ENCODE peak calls at places on chromosomes 4 and X, in four cellular contexts. A, R, G and O are unnamed samples.

GRCh38 chr4:182478475-182478874 is 235.3 kb downstream of the TENM3 start:
- DNase-seq in A (peak), R (peak), G (peak), O (no peak)

GRCh38 chrX:112846787-112847186 is 6.2 kb upstream of the AMOT start:
- DNase-seq in A (no peak), R (no peak), G (no peak), O (no peak)

GRCh38 chr4:23058113-23058512 is 365.4 kb downstream of the GBA3 start:
- DNase-seq in A (no peak), R (no peak), G (no peak), O (no peak)

GRCh38 chrX:102841706-102842003 is 95.4 kb upstream of the RAB40AL start:
- DNase-seq in A (no peak), R (no peak), G (no peak), O (no peak)

GRCh38 chr4:25908491-25908901 is 5.5 kb upstream of the SMIM20 start:
- DNase-seq in A (peak), R (peak), G (no peak), O (peak)

GRCh38 chrX:70433848-70434351 is 10.7 kb upstream of the DLG3 start:
- DNase-seq in A (peak), R (peak), G (peak), O (peak)

GRCh38 chr4:168832746-168833575 is 177.1 kb downstream of the CBR4 start:
- DNase-seq in A (no peak), R (peak), G (peak), O (no peak)

GRCh38 chr4:47703964-47704363 is 133.9 kb downstream of the CORIN start:
- DNase-seq in A (no peak), R (no peak), G (no peak), O (no peak)

GRCh38 chr4:54992266-54992665 is 133.1 kb downstream of the KDR start:
- DNase-seq in A (no peak), R (peak), G (no peak), O (peak)

GRCh38 chrX:56284269-56284668 is 52.1 kb downstream of the KLF8 start:
- DNase-seq in A (no peak), R (no peak), G (no peak), O (no peak)

GRCh38 chrX:153400146-153401132 is 711 bp downstream of the PNMA6E start:
- DNase-seq in A (no peak), R (no peak), G (peak), O (no peak)

GRCh38 chr4:83599183-83599582 is 63.3 kb downstream of the GPAT3 start:
- DNase-seq in A (peak), R (peak), G (no peak), O (peak)

GRCh38 chrX:115642895-115643530 is 82.0 kb downstream of the PLS3 start:
- DNase-seq in A (peak), R (peak), G (peak), O (peak)

GRCh38 chr4:117085185-117085701 is at the start of gene TRAM1L1:
- DNase-seq in A (peak), R (peak), G (peak), O (peak)

GRCh38 chrX:10619311-10620015 is 922 bp downstream of the MID1 start:
- DNase-seq in A (no peak), R (peak), G (no peak), O (no peak)

GRCh38 chrX:129653985-129654651 is 638 bp downstream of the APLN start:
- DNase-seq in A (no peak), R (peak), G (no peak), O (no peak)

GRCh38 chr4:109313168-109314133 is 11.0 kb upstream of the COL25A1 start:
- DNase-seq in A (no peak), R (no peak), G (peak), O (no peak)

GRCh38 chr4:4406455-4407298 is 19.8 kb downstream of the NSG1 start:
- DNase-seq in A (no peak), R (no peak), G (no peak), O (no peak)

GRCh38 chrX:30786374-30786773 is 102.7 kb downstream of the TAB3 start:
- DNase-seq in A (no peak), R (no peak), G (no peak), O (no peak)

GRCh38 chrX:41559662-41560061 is 112.5 kb downstream of the NYX start:
- DNase-seq in A (peak), R (peak), G (no peak), O (peak)

GRCh38 chrX:120111611-120112010 is 4.1 kb downstream of the RHOXF1 start:
- DNase-seq in A (no peak), R (no peak), G (no peak), O (no peak)

GRCh38 chr4:7199771-7200441 is 7.6 kb downstream of the SORCS2 start:
- DNase-seq in A (no peak), R (no peak), G (no peak), O (no peak)

GRCh38 chr4:63218837-63219236 is 1190.4 kb downstream of the TECRL start:
- DNase-seq in A (no peak), R (no peak), G (peak), O (no peak)

GRCh38 chr4:87465739-87466366 is 43.5 kb downstream of the NUDT9 start:
- DNase-seq in A (peak), R (peak), G (peak), O (peak)

GRCh38 chr4:85127653-85128052 is 161.2 kb upstream of the WDFY3 start:
- DNase-seq in A (no peak), R (peak), G (peak), O (peak)

GRCh38 chrX:24651783-24652182 is 4.6 kb upstream of the PCYT1B start:
- DNase-seq in A (no peak), R (no peak), G (no peak), O (no peak)

GRCh38 chr4:8355864-8356565 is 84.5 kb downstream of the ACOX3 start:
- DNase-seq in A (peak), R (peak), G (no peak), O (peak)

GRCh38 chr4:61820136-61820535 is 620.0 kb downstream of the ADGRL3 start:
- DNase-seq in A (no peak), R (no peak), G (no peak), O (no peak)

GRCh38 chr4:16761031-16761430 is 137.4 kb downstream of the LDB2 start:
- DNase-seq in A (no peak), R (peak), G (no peak), O (no peak)

GRCh38 chrX:131588995-131589394 is 45.1 kb downstream of the OR13H1 start:
- DNase-seq in A (no peak), R (peak), G (no peak), O (peak)

GRCh38 chr4:175651701-175652100 is 160.4 kb downstream of the GPM6A start:
- DNase-seq in A (no peak), R (no peak), G (no peak), O (no peak)

GRCh38 chr4:19993222-19993621 is 258.5 kb upstream of the SLIT2 start:
- DNase-seq in A (no peak), R (no peak), G (no peak), O (no peak)
- H3K9ac ChIP-seq in A (no peak), R (no peak), G (no peak), O (no peak)

DNA sequence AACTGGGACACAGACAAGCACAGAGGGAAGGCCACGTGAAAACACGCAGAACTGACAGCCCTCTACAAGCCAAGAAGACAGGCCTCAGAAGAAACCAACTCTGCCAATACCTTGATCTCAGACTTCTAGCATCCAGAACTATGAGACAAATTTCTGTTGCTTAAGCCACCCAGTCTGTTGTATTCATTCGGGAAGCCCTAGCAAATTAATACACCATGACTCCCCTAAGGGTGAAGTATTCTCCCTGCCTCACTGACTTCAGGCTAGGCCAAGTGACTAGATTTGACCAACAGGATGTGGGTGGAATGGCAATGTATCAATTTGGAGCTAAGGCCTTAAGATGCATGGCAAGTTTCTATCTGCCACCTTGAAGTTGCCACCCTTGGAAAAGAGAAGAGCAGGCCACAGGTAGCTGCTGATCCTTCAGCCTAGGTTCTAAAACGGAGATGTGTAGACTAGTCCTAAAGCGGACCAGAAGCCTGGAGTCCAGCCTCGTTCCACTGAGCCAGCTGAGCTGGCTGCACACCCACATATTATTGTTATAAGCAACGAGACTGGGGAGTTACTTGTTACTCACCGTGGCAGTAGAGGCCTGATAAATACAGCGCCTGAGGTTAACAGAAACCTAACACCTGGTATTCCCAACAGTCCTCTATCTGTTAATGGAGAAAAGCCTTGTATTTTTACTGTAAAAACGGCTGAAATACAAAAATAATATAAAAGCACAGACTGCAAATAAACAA is 16.5 kb downstream of the SCARB2 start:
- DNase-seq in A (peak), R (peak), G (no peak), O (peak)
- H3K4me3 ChIP-seq in A (no peak), R (no peak), G (no peak), O (no peak)

GRCh38 chr4:67570537-67570936 is 12.0 kb downstream of the STAP1 start:
- DNase-seq in A (no peak), R (no peak), G (no peak), O (no peak)

GRCh38 chr4:67568820-67569219 is 10.3 kb downstream of the STAP1 start:
- DNase-seq in A (peak), R (peak), G (no peak), O (peak)

GRCh38 chr4:67566335-67566734 is 7.8 kb downstream of the STAP1 start:
- DNase-seq in A (no peak), R (no peak), G (no peak), O (no peak)

GRCh38 chr4:67565284-67565683 is 6.8 kb downstream of the STAP1 start:
- DNase-seq in A (peak), R (peak), G (no peak), O (peak)
- H3K9ac ChIP-seq in A (no peak), R (no peak), G (no peak), O (no peak)

DNA sequence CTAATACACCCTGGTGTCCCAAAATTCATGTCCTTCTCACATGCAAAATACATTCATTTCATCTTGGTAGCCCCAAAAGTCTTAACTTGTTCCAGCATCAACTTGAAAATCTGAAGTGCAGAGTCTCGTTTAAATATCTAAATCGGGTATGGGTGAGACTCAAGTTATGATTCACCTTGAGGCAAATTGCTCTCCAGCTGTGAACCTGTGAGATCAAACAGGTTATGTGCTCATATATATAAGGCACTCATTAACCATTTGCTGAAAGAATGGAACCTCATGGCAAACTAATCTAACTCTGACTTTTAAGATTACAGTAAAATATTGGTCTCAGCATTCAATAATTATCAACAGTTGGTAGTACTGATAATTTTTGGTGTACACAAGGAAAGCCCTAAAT is 55.5 kb downstream of the PDLIM5 start:
- DNase-seq in A (no peak), R (peak), G (no peak), O (no peak)
- H3K4me3 ChIP-seq in A (no peak), R (no peak), G (no peak), O (no peak)

GRCh38 chrX:55011294-55011693 is 11.1 kb downstream of the APEX2 start:
- DNase-seq in A (peak), R (no peak), G (no peak), O (no peak)

GRCh38 chrX:55007633-55008032 is 7.5 kb downstream of the APEX2 start:
- DNase-seq in A (peak), R (peak), G (no peak), O (peak)

GRCh38 chrX:55004231-55004630 is 4.1 kb downstream of the APEX2 start:
- DNase-seq in A (no peak), R (no peak), G (no peak), O (no peak)

GRCh38 chrX:55008571-55009358 is 8.6 kb downstream of the APEX2 start:
- DNase-seq in A (peak), R (peak), G (no peak), O (peak)

DNA sequence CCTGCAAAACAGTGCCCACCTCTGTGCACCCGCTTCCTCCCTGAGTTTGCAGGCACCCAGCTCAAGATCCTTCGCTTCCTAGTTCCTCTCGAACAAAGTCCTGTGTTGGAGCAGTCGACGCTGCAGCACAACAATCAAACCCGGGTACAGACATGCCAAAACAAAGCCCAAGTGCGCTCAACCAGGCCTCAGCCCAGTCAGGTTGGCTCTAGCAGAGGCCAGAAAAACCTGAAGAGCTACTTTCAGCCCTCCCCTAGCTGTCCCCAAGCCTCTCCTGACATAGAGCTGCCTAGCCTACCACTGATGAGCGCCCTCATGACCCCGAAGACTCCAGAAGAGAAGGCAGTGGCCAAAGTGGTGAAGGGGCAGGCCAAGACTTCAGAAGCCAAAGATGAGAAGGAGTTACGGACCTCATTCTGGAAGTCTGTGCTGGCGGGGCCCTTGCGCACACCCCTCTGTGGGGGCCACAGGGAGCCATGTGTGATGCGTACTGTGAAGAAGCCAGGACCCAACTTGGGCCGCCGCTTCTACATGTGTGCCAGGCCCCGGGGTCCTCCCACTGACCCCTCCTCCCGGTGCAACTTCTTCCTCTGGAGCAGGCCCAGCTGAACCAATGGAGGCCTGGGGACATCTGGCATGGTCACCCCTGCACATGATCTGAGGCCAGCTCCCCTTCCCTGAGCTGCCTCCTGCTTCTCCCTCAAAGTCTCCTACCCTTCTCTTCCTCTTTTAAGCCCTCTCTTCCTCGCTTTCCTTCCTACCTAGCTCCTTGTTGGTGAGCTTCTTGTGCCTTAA is 6.9 kb downstream of the APEX2 start:
- DNase-seq in A (no peak), R (no peak), G (no peak), O (no peak)
- H3K9ac ChIP-seq in A (no peak), R (no peak), G (no peak), O (no peak)

DNA sequence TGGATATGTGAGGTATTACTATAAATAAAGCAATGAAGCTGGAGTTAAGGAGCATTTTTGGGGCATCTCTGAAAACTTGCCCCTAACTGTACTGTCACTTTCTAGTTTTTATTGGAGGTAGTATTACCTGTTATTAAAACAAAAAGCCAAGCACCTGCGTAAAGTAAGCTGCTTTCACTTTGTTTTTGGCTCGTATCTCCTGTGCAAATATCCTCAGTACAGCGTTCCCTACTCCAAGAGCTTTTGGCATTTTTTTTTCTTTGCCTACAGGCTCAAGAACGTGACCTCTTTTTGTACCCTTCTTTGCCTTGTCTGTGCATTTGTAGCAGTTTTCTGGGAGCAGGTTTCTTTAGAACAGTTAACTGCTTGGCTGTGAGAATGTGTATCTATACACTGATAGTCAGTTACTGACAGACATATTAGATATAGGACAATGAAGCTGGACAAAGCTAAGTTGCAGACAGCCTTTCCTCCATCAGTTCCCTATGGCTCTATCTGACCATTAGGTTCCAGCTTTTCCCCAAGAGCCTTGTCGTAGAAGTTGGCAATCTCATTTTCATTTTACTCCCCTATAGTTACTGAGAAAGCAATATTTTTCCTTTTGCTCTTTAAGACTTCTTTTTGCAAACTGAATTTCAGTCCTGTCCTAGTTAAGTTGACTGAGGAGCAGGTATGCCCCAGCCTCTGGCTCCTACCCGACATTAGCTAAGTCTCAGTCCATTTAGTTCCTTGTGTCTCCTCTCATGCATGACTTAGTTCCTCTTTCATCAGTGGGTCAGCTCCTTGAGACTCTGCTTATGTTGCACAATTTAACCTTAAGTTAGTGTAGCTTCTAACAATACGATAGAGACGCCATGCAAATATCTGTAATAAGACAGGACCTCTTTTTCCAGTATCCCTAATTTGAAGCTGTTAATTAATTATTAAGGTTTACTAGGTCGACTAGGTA is 71.5 kb upstream of the HPRT1 start:
- DNase-seq in A (no peak), R (no peak), G (no peak), O (no peak)
- H3K4me3 ChIP-seq in A (no peak), R (no peak), G (no peak), O (no peak)

GRCh38 chrX:14125451-14125850 is 95.8 kb upstream of the GEMIN8 start:
- DNase-seq in A (no peak), R (no peak), G (no peak), O (no peak)

DNA sequence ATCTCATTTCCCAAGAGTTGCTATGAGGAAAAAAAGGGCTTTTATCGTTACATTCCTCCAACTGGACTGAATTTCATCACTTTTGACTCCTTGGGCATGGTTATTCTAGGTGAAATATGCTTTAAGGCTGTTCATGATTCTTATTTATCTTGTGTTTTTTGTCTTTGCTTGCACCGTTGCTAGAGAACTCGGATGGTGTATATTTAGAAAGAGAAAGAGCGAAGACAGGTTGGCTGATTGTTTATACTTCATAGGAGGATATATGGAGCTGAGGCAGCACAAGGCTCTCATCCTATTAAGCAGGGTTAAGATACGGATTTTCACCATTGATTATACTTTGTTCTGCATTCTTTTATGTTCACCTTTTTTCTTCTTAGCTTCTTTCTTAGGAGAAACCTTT is 94.9 kb upstream of the GEMIN8 start:
- DNase-seq in A (no peak), R (no peak), G (no peak), O (no peak)
- H3K9ac ChIP-seq in A (no peak), R (no peak), G (no peak), O (no peak)

GRCh38 chrX:18252644-18253359 is 32.1 kb upstream of the BEND2 start:
- DNase-seq in A (peak), R (no peak), G (peak), O (no peak)
- H3K4me3 ChIP-seq in A (no peak), R (no peak), G (no peak), O (no peak)

GRCh38 chr4:75598390-75598789 is 31.9 kb downstream of the CDKL2 start:
- DNase-seq in A (peak), R (peak), G (no peak), O (peak)
- H3K9ac ChIP-seq in A (no peak), R (no peak), G (no peak), O (no peak)

GRCh38 chr4:151045907-151046306 is 30.8 kb upstream of the LRBA start:
- DNase-seq in A (no peak), R (no peak), G (peak), O (no peak)
- H3K4me3 ChIP-seq in A (no peak), R (no peak), G (no peak), O (no peak)